ENCODE peak calls at places on chromosomes 13 and 19, in four cellular contexts. R, M, W and D are unnamed samples.

GRCh38 chr19:21851596-21852345 is 15.8 kb upstream of the ZNF43 start:
- DNase-seq in R (peak; percentile 92), W (no peak), M (peak; percentile 93), D (peak; percentile 85)

GRCh38 chr13:27797228-27797624 is 4.9 kb downstream of the GSX1 start:
- DNase-seq in R (no peak), M (peak; percentile 40), W (no peak), D (peak; percentile 80)

GRCh38 chr13:48507024-48507423 is 25.9 kb downstream of the RCBTB2 start:
- DNase-seq in M (no peak), W (no peak), R (no peak), D (no peak)

GRCh38 chr13:106859505-106859904 is 291.6 kb upstream of the ARGLU1 start:
- DNase-seq in R (no peak), W (no peak), M (no peak), D (no peak)

GRCh38 chr19:51607077-51607476 is 23.1 kb downstream of the SIGLEC5 start:
- DNase-seq in W (peak; percentile 90), M (no peak), R (no peak), D (no peak)

GRCh38 chr13:30312859-30313258 is 5.5 kb upstream of the KATNAL1 start:
- DNase-seq in R (no peak), W (no peak), M (no peak), D (no peak)

GRCh38 chr13:94331281-94331680 is 148.2 kb downstream of the DCT start:
- DNase-seq in W (no peak), R (no peak), M (no peak), D (no peak)

GRCh38 chr13:74132152-74132767 is 1.9 kb downstream of the KLF12 start:
- DNase-seq in R (no peak), M (no peak), W (no peak), D (no peak)

GRCh38 chr19:20503536-20503935 is 62.0 kb downstream of the ZNF737 start:
- DNase-seq in W (no peak), M (no peak), R (no peak), D (no peak)

GRCh38 chr19:33214621-33215020 is 11.0 kb downstream of the SLC7A10 start:
- DNase-seq in M (peak; percentile 72), R (peak; percentile 38), W (no peak), D (no peak)

GRCh38 chr13:104426435-104426834 is 1360.2 kb upstream of the SLC10A2 start:
- DNase-seq in W (no peak), R (no peak), M (no peak), D (no peak)

GRCh38 chr13:105272660-105273631 is 1262.5 kb downstream of the EFNB2 start:
- DNase-seq in W (no peak), R (no peak), M (no peak), D (no peak)

GRCh38 chr13:97512732-97513131 is 78.8 kb downstream of the RAP2A start:
- DNase-seq in M (no peak), R (no peak), W (no peak), D (no peak)

GRCh38 chr13:20306039-20306438 is 73.9 kb upstream of the GJB6 start:
- DNase-seq in M (no peak), R (no peak), W (no peak), D (no peak)

GRCh38 chr13:47069133-47069532 is 172.3 kb upstream of the HTR2A start:
- DNase-seq in W (no peak), R (no peak), M (no peak), D (no peak)

GRCh38 chr13:73929287-73929932 is 204.8 kb downstream of the KLF12 start:
- DNase-seq in W (no peak), M (no peak), R (no peak), D (no peak)

GRCh38 chr13:96958286-96958891 is 35.9 kb downstream of the OXGR1 start:
- DNase-seq in W (no peak), R (no peak), M (peak; percentile 31), D (no peak)

GRCh38 chr19:3053780-3054179 is 8.5 kb downstream of the TLE5 start:
- DNase-seq in W (no peak), R (no peak), M (no peak), D (peak; percentile 50)

GRCh38 chr19:3054972-3055740 is 7.1 kb downstream of the TLE5 start:
- DNase-seq in R (no peak), M (peak; percentile 78), W (no peak), D (no peak)

GRCh38 chr19:3054265-3054971 is 7.9 kb downstream of the TLE5 start:
- DNase-seq in R (no peak), M (no peak), W (no peak), D (no peak)

GRCh38 chr19:3055741-3056453 is 6.4 kb downstream of the TLE5 start:
- DNase-seq in M (peak; percentile 78), R (no peak), W (no peak), D (peak; percentile 61)

DNA sequence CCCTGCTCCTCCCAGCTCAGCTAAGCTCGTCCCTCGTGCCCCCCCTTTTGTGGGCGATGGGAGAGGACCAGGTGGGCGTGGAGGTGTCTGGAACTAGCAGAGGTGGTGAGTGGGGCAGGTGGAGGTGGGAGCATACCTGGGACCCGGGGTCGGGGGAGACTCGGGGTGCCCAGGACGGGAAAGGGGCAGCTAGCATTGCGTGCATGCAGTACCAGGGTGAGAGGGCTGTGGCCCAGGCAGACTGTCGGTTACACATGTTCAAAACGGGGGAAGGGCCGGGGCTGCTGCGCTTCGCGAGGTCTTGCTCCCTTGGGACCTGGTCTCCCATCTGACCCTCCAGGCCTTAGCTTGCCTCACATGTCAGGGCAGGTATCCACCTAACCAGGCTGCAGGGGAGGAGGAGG is 9.1 kb downstream of the TLE5 start:
- DNase-seq in M (no peak), W (no peak), R (no peak), D (peak; percentile 55)
- TF ChIP-seq CHD2 in M (no peak), W (no peak), R (no peak), D (no peak)

GRCh38 chr13:36674337-36675212 is 755 bp downstream of the SERTM1 start:
- DNase-seq in R (no peak), W (no peak), M (no peak), D (no peak)
- TF ChIP-seq CHD2 in R (no peak), W (no peak), M (no peak), D (no peak)

GRCh38 chr19:6740589-6741348 is 1.3 kb downstream of the TRIP10 start:
- DNase-seq in R (peak; percentile 42), W (no peak), M (peak; percentile 27), D (no peak)
- TF ChIP-seq CHD2 in R (no peak), W (no peak), M (no peak), D (no peak)

DNA sequence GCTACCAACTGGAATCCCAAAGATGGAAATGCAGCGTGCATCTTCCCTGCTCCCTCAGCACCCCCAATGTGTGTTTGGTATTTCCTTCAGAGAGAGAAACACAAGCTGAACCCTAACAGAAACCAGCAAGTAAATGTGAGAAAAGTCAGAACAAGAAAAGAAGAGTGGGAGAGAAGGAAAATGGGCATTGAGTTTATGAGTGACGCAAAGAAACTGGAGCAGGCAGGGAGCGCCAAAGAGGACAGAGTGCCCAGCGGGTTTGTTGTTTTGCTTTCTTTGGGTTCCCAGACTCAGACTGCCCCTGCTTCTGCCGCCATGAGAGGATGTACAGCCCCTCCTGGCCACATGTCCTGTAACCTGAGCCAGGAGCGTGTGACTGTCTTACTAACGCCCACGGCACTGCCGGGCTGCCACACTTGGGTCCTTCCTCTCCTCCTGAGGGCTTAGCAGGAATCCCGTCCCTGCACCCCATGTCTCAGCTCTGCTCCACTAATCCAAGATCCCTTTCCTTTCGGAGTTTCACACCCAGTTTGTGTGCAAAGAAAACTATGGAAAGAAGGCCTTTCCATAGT is 80.6 kb downstream of the GPR12 start:
- DNase-seq in M (no peak), W (no peak), R (no peak), D (no peak)
- TF ChIP-seq CHD2 in M (no peak), W (no peak), R (no peak), D (no peak)